ENCODE peak calls at places on chromosomes 11 and 22, in ten cellular contexts. Q is AG09309, L is tibial artery, B is right lobe of liver, C is endothelial cell, S is A549, Z is AG09319, N is OCI-LY7, H is foreskin fibroblast, U is astrocyte of the spinal cord. I is an unnamed sample.

GRCh38 chr22:23751441-23751996 is 607 bp upstream of the ZNF70 start:
- DNase-seq in Q (no peak), L (no peak), B (no peak), C (no peak), S (peak), Z (no peak), N (no peak), H (peak), U (peak), I (no peak)

GRCh38 chr11:130551388-130551787 is 102.9 kb downstream of the ADAMTS15 start:
- DNase-seq in Q (no peak), L (no peak), B (no peak), C (no peak), S (no peak), Z (no peak), N (no peak), H (peak), U (no peak), I (no peak)

GRCh38 chr11:59542142-59542810 is 30.9 kb downstream of the OR4D9 start:
- DNase-seq in Q (no peak), L (no peak), B (no peak), C (no peak), S (no peak), Z (no peak), N (no peak), H (no peak), U (no peak), I (no peak)

GRCh38 chr22:20546541-20546950 is 39.1 kb downstream of the MED15 start:
- DNase-seq in Q (no peak), L (no peak), B (no peak), C (no peak), S (no peak), Z (no peak), N (no peak), H (no peak), U (no peak), I (no peak)

GRCh38 chr11:69479591-69480271 is 1.7 kb upstream of the LINC01488 start:
- DNase-seq in Q (no peak), L (peak), B (peak), C (no peak), S (peak), Z (no peak), N (no peak), H (no peak), U (no peak), I (no peak)

GRCh38 chr11:85946221-85946620 is 91.0 kb downstream of the CCDC83 start:
- DNase-seq in Q (no peak), L (no peak), B (no peak), C (no peak), S (no peak), Z (no peak), N (no peak), H (peak), U (no peak), I (no peak)

GRCh38 chr11:779120-779954 is 2.0 kb upstream of the GATD1 start:
- DNase-seq in Q (no peak), L (no peak), B (peak), C (no peak), S (no peak), Z (no peak), N (no peak), H (no peak), U (no peak), I (no peak)

GRCh38 chr22:20396639-20397038 is 2.7 kb downstream of the ZNF74 start:
- DNase-seq in Q (peak), L (no peak), B (no peak), C (no peak), S (no peak), Z (no peak), N (no peak), H (peak), U (peak), I (no peak)

GRCh38 chr11:94832604-94833238 is 64.6 kb downstream of the AMOTL1 start:
- DNase-seq in Q (no peak), L (no peak), B (no peak), C (no peak), S (no peak), Z (no peak), N (no peak), H (no peak), U (no peak), I (no peak)

GRCh38 chr11:35641206-35641885 is 21.2 kb upstream of the TRIM44 start:
- DNase-seq in Q (no peak), L (no peak), B (no peak), C (no peak), S (no peak), Z (no peak), N (no peak), H (no peak), U (no peak), I (no peak)

GRCh38 chr22:35732116-35732515 is 14.4 kb downstream of the APOL5 start:
- DNase-seq in Q (no peak), L (no peak), B (no peak), C (no peak), S (no peak), Z (no peak), N (no peak), H (no peak), U (no peak), I (no peak)

GRCh38 chr22:35733036-35733435 is 15.4 kb downstream of the APOL5 start:
- DNase-seq in Q (no peak), L (no peak), B (no peak), C (no peak), S (no peak), Z (no peak), N (no peak), H (no peak), U (no peak), I (no peak)

GRCh38 chr22:35735622-35736021 is 17.9 kb downstream of the APOL5 start:
- DNase-seq in Q (no peak), L (no peak), B (no peak), C (no peak), S (no peak), Z (no peak), N (no peak), H (no peak), U (no peak), I (no peak)

GRCh38 chr22:35734517-35734827 is 16.8 kb downstream of the APOL5 start:
- DNase-seq in Q (no peak), L (no peak), B (no peak), C (no peak), S (no peak), Z (no peak), N (no peak), H (no peak), U (no peak), I (no peak)

GRCh38 chr22:35733742-35734516 is 16.3 kb downstream of the APOL5 start:
- DNase-seq in Q (no peak), L (no peak), B (no peak), C (no peak), S (no peak), Z (no peak), N (no peak), H (no peak), U (no peak), I (no peak)
- TF ChIP-seq CTCF in Q (no peak), L (no peak), B (no peak), C (no peak), S (no peak), Z (no peak), N (no peak), H (no peak), U (no peak), I (no peak)

GRCh38 chr22:49970528-49971231 is 10.1 kb downstream of the PIM3 start:
- DNase-seq in Q (peak), L (peak), B (peak), C (peak), S (peak), Z (peak), N (peak), H (peak), U (peak), I (peak)
- TF ChIP-seq CTCF in Q (no peak), L (no peak), B (no peak), C (no peak), S (no peak), Z (no peak), N (no peak), H (no peak), U (no peak), I (no peak)

GRCh38 chr22:48619721-48620120 is 1208.0 kb downstream of the BRD1 start:
- DNase-seq in Q (no peak), L (no peak), B (no peak), C (no peak), S (no peak), Z (no peak), N (no peak), H (no peak), U (no peak), I (no peak)

GRCh38 chr22:48627203-48627602 is 1200.5 kb downstream of the BRD1 start:
- DNase-seq in Q (no peak), L (no peak), B (no peak), C (no peak), S (no peak), Z (no peak), N (no peak), H (no peak), U (no peak), I (no peak)

GRCh38 chr22:48624401-48624800 is 1203.3 kb downstream of the BRD1 start:
- DNase-seq in Q (no peak), L (no peak), B (peak), C (no peak), S (no peak), Z (no peak), N (no peak), H (no peak), U (no peak), I (no peak)

GRCh38 chr22:48621085-48621484 is 1206.6 kb downstream of the BRD1 start:
- DNase-seq in Q (no peak), L (no peak), B (no peak), C (no peak), S (no peak), Z (no peak), N (no peak), H (no peak), U (no peak), I (no peak)

GRCh38 chr22:48622891-48623545 is 1204.7 kb downstream of the BRD1 start:
- DNase-seq in Q (no peak), L (no peak), B (no peak), C (no peak), S (no peak), Z (no peak), N (no peak), H (no peak), U (no peak), I (no peak)
- TF ChIP-seq CTCF in Q (no peak), L (no peak), B (no peak), C (no peak), S (no peak), Z (no peak), N (no peak), H (no peak), U (no peak), I (no peak)

GRCh38 chr11:64148200-64148916 is 17.6 kb downstream of the MACROD1 start:
- DNase-seq in Q (peak), L (peak), B (peak), C (peak), S (peak), Z (peak), N (peak), H (peak), U (peak), I (peak)

GRCh38 chr11:64144587-64145295 is 21.2 kb downstream of the MACROD1 start:
- DNase-seq in Q (no peak), L (no peak), B (no peak), C (no peak), S (no peak), Z (no peak), N (no peak), H (no peak), U (no peak), I (no peak)

GRCh38 chr11:64150051-64150450 is 15.9 kb downstream of the MACROD1 start:
- DNase-seq in Q (no peak), L (no peak), B (no peak), C (no peak), S (no peak), Z (no peak), N (no peak), H (no peak), U (no peak), I (no peak)

GRCh38 chr11:64148917-64149617 is 16.8 kb downstream of the MACROD1 start:
- DNase-seq in Q (no peak), L (no peak), B (no peak), C (no peak), S (no peak), Z (no peak), N (no peak), H (no peak), U (no peak), I (no peak)

DNA sequence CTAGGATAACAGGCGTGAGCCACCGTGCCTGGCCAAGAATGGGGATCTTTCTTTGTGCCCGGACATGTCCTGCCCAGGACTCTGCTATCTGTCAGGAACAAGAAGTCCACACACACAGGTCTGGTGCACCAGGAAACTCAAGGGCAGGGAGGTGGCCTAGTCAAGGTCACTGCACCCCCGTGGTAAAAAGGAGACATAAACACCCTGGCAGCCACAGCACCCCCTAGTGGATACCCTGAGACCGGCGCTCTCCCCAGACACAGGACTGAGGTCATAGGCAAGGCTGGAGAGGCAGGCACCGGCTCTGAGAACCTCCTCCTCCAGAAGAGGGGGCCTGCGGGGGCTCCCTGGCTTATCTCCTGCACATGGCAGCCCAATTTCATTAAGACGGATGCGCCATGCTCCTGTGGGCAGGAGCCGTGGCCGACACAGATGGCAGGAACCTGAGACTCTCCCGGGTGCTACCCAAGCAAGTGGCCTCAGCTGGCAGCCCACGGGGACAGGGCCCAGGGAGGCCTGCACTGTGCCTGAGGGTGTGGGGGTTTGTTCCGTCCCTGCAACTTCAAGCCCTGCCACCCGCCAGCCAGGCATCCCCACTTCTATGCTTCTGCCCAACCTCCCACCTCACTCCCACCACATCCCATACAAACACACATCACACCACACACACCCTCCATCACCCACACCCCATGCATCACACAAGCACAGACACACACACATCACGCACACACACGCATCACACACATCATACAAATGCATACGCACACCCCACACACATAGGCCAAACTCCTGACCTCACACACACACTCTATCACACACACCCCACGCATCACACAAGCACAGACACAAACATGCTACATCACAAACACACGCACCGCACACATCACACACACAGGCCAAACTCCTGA is 19.6 kb downstream of the MACROD1 start:
- DNase-seq in Q (no peak), L (no peak), B (peak), C (peak), S (peak), Z (no peak), N (peak), H (peak), U (no peak), I (peak)
- TF ChIP-seq CTCF in Q (peak), L (peak), B (peak), C (peak), S (peak), Z (peak), N (peak), H (peak), U (peak), I (peak)

GRCh38 chr11:96088914-96089313 is 165.0 kb upstream of the MTMR2 start:
- DNase-seq in Q (no peak), L (no peak), B (no peak), C (no peak), S (no peak), Z (no peak), N (no peak), H (no peak), U (no peak), I (no peak)

GRCh38 chr11:96092511-96092910 is 168.6 kb upstream of the MTMR2 start:
- DNase-seq in Q (no peak), L (no peak), B (no peak), C (no peak), S (no peak), Z (no peak), N (no peak), H (no peak), U (no peak), I (no peak)

GRCh38 chr11:96094156-96094555 is 170.2 kb upstream of the MTMR2 start:
- DNase-seq in Q (no peak), L (no peak), B (no peak), C (no peak), S (no peak), Z (no peak), N (no peak), H (no peak), U (no peak), I (no peak)

GRCh38 chr11:96090711-96091110 is 166.8 kb upstream of the MTMR2 start:
- DNase-seq in Q (peak), L (no peak), B (no peak), C (no peak), S (no peak), Z (no peak), N (no peak), H (peak), U (peak), I (no peak)

DNA sequence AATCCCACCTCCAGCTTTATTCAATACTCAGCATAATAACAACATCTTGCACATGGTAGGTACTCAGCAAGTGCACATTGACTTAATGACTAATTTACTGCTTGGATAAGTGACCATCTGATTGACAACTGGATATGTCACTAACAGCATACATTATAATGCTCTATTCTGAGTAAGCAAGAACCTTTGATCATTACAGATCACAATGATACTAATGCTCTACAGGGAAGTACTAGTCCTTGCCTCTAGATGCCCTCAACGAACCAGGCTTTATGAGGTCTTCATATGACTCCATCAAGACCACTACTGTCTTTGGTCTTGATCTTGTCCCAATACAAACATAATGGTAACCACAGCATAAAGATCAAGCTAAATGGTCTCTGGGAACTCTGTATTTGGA is 167.6 kb upstream of the MTMR2 start:
- DNase-seq in Q (no peak), L (no peak), B (no peak), C (no peak), S (peak), Z (no peak), N (peak), H (no peak), U (no peak), I (no peak)
- TF ChIP-seq CTCF in Q (peak), L (no peak), B (no peak), C (no peak), S (peak), Z (no peak), N (peak), H (no peak), U (no peak), I (peak)

GRCh38 chr11:34050536-34050935 is 995 bp upstream of the CAPRIN1 start:
- DNase-seq in Q (no peak), L (no peak), B (no peak), C (no peak), S (no peak), Z (no peak), N (peak), H (peak), U (peak), I (no peak)
- TF ChIP-seq CTCF in Q (no peak), L (no peak), B (no peak), C (no peak), S (no peak), Z (no peak), N (no peak), H (no peak), U (no peak), I (no peak)

GRCh38 chr11:10893713-10894112 is 35.9 kb upstream of the ZBED5 start:
- DNase-seq in Q (peak), L (no peak), B (no peak), C (no peak), S (peak), Z (no peak), N (no peak), H (peak), U (peak), I (no peak)
- TF ChIP-seq CTCF in Q (peak), L (peak), B (no peak), C (no peak), S (no peak), Z (peak), N (no peak), H (peak), U (peak), I (no peak)

GRCh38 chr11:74877132-74877531 is 71.8 kb downstream of the XRRA1 start:
- DNase-seq in Q (no peak), L (no peak), B (no peak), C (no peak), S (peak), Z (no peak), N (peak), H (peak), U (peak), I (no peak)
- TF ChIP-seq CTCF in Q (peak), L (peak), B (peak), C (peak), S (peak), Z (peak), N (peak), H (peak), U (peak), I (no peak)

I was measured in GM20000.